ENCODE peak calls at places on chromosomes 6 and 20, in six cellular contexts. One of them, this sample, is unnamed.

GRCh38 chr6:132931937-132932336 is 117.6 kb downstream of the RPS12 start:
- DNase-seq in ovary: no peak
- DNase-seq in GM12878: no peak
- DNase-seq in H1: no peak
- DNase-seq in A549: no peak
- DNase-seq in sigmoid colon: no peak
- DNase-seq in this sample: no peak

GRCh38 chr6:32639440-32640394 is 2.5 kb downstream of the HLA-DQA1 start:
- DNase-seq in ovary: no peak
- DNase-seq in GM12878: no peak
- DNase-seq in H1: no peak
- DNase-seq in A549: no peak
- DNase-seq in sigmoid colon: no peak
- DNase-seq in this sample: no peak

GRCh38 chr20:11918280-11918952 is 723 bp downstream of the BTBD3 start:
- DNase-seq in ovary: no peak
- DNase-seq in GM12878: no peak
- DNase-seq in H1: no peak
- DNase-seq in A549: no peak
- DNase-seq in sigmoid colon: no peak
- DNase-seq in this sample: no peak

GRCh38 chr6:73515204-73516101 is 5.4 kb downstream of the EEF1A1 start:
- DNase-seq in ovary: peak; percentile 75
- DNase-seq in GM12878: no peak
- DNase-seq in H1: no peak
- DNase-seq in A549: no peak
- DNase-seq in sigmoid colon: peak; percentile 71
- DNase-seq in this sample: peak; percentile 56

GRCh38 chr6:11217360-11218076 is 14.9 kb downstream of the NEDD9 start:
- DNase-seq in ovary: no peak
- DNase-seq in GM12878: peak; percentile 17
- DNase-seq in H1: no peak
- DNase-seq in A549: no peak
- DNase-seq in sigmoid colon: no peak
- DNase-seq in this sample: peak; percentile 51

GRCh38 chr20:4985658-4986057 is 15.7 kb downstream of the SLC23A2 start:
- DNase-seq in ovary: no peak
- DNase-seq in GM12878: peak; percentile 24
- DNase-seq in H1: no peak
- DNase-seq in A549: no peak
- DNase-seq in sigmoid colon: no peak
- DNase-seq in this sample: no peak

GRCh38 chr6:42316390-42316970 is 98.8 kb upstream of the MRPS10 start:
- DNase-seq in ovary: no peak
- DNase-seq in GM12878: peak; percentile 12
- DNase-seq in H1: peak; percentile 15
- DNase-seq in A549: no peak
- DNase-seq in sigmoid colon: no peak
- DNase-seq in this sample: peak; percentile 35

GRCh38 chr20:63819224-63819917 is 11.7 kb downstream of the ZBTB46 start:
- DNase-seq in ovary: peak; percentile 73
- DNase-seq in GM12878: no peak
- DNase-seq in H1: no peak
- DNase-seq in A549: peak; percentile 40
- DNase-seq in sigmoid colon: peak; percentile 69
- DNase-seq in this sample: peak; percentile 48

GRCh38 chr6:73798592-73798991 is 102.6 kb downstream of the CD109 start:
- DNase-seq in ovary: no peak
- DNase-seq in GM12878: no peak
- DNase-seq in H1: no peak
- DNase-seq in A549: peak; percentile 31
- DNase-seq in sigmoid colon: peak; percentile 86
- DNase-seq in this sample: peak; percentile 14

GRCh38 chr20:13041574-13042457 is 33.0 kb downstream of the SPTLC3 start:
- DNase-seq in ovary: no peak
- DNase-seq in GM12878: no peak
- DNase-seq in H1: no peak
- DNase-seq in A549: no peak
- DNase-seq in sigmoid colon: no peak
- DNase-seq in this sample: no peak

GRCh38 chr6:112443118-112443641 is 96.0 kb downstream of the RFPL4B start:
- DNase-seq in ovary: no peak
- DNase-seq in GM12878: no peak
- DNase-seq in H1: no peak
- DNase-seq in A549: no peak
- DNase-seq in sigmoid colon: no peak
- DNase-seq in this sample: no peak

GRCh38 chr6:133187657-133188453 is 53.3 kb upstream of the EYA4 start:
- DNase-seq in ovary: no peak
- DNase-seq in GM12878: no peak
- DNase-seq in H1: no peak
- DNase-seq in A549: no peak
- DNase-seq in sigmoid colon: no peak
- DNase-seq in this sample: no peak

GRCh38 chr6:143068001-143068400 is 7.3 kb downstream of the AIG1 start:
- DNase-seq in ovary: no peak
- DNase-seq in GM12878: no peak
- DNase-seq in H1: no peak
- DNase-seq in A549: no peak
- DNase-seq in sigmoid colon: no peak
- DNase-seq in this sample: no peak

GRCh38 chr6:140774080-140774505 is 1358.6 kb upstream of the GJE1 start:
- DNase-seq in ovary: no peak
- DNase-seq in GM12878: peak; percentile 30
- DNase-seq in H1: no peak
- DNase-seq in A549: no peak
- DNase-seq in sigmoid colon: no peak
- DNase-seq in this sample: no peak

GRCh38 chr6:107965746-107966145 is 7.7 kb upstream of the SEC63 start:
- DNase-seq in ovary: no peak
- DNase-seq in GM12878: no peak
- DNase-seq in H1: no peak
- DNase-seq in A549: no peak
- DNase-seq in sigmoid colon: no peak
- DNase-seq in this sample: no peak

GRCh38 chr6:99424022-99424421 is 1.1 kb downstream of the PNISR start:
- DNase-seq in ovary: no peak
- DNase-seq in GM12878: no peak
- DNase-seq in H1: no peak
- DNase-seq in A549: no peak
- DNase-seq in sigmoid colon: no peak
- DNase-seq in this sample: no peak

GRCh38 chr6:111521497-111522275 is 38.7 kb upstream of the REV3L start:
- DNase-seq in ovary: no peak
- DNase-seq in GM12878: no peak
- DNase-seq in H1: no peak
- DNase-seq in A549: no peak
- DNase-seq in sigmoid colon: no peak
- DNase-seq in this sample: no peak

GRCh38 chr6:112539355-112539754 is 192.2 kb downstream of the RFPL4B start:
- DNase-seq in ovary: no peak
- DNase-seq in GM12878: no peak
- DNase-seq in H1: no peak
- DNase-seq in A549: no peak
- DNase-seq in sigmoid colon: no peak
- DNase-seq in this sample: no peak

GRCh38 chr20:10661261-10661660 is 12.5 kb downstream of the JAG1 start:
- DNase-seq in ovary: no peak
- DNase-seq in GM12878: no peak
- DNase-seq in H1: no peak
- DNase-seq in A549: no peak
- DNase-seq in sigmoid colon: peak; percentile 79
- DNase-seq in this sample: no peak

GRCh38 chr6:24916496-24916895 is 19.3 kb downstream of the RIPOR2 start:
- DNase-seq in ovary: no peak
- DNase-seq in GM12878: no peak
- DNase-seq in H1: no peak
- DNase-seq in A549: no peak
- DNase-seq in sigmoid colon: no peak
- DNase-seq in this sample: no peak

GRCh38 chr6:17178754-17179153 is 76.9 kb downstream of the STMND1 start:
- DNase-seq in ovary: no peak
- DNase-seq in GM12878: no peak
- DNase-seq in H1: no peak
- DNase-seq in A549: no peak
- DNase-seq in sigmoid colon: no peak
- DNase-seq in this sample: no peak

GRCh38 chr20:20955837-20956236 is 150.3 kb downstream of the LINC00237 start:
- DNase-seq in ovary: no peak
- DNase-seq in GM12878: no peak
- DNase-seq in H1: no peak
- DNase-seq in A549: no peak
- DNase-seq in sigmoid colon: no peak
- DNase-seq in this sample: no peak

DNA sequence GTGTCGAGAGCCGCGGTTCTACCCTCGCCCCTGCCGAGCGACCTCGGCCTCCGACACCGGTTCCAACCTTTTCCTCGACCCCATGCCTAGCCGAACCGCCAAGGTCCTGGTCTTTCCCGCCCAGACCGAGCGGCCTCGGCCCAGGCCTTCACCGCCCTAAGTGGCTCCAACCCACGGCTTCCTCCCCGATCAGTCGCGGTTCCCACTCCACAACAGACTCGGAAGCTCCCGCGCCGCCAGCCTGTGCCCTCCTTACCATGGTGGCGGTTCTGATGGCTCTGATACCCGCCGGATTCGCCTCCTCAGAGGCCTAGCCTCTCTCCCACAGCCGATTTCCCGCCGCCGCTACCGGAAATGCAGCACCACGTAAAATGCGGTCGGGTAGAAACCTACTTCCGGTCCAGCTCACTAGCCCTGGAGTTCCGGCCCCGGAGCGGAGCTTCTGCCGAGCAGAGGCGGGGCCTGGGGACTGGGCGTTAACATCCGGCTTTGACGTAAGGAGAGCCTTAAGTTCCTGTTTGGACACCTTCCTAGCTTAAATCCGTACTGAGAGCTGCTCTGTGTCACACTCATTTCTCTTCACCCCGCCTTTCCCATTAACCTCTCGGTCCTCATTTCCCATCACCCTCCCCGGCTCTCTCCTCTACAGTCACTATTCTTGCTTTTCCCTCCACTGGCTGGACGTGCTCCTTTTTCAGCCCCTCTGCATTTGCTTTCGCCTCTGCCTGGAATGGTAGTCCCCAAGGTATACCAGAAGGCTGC is at the start of gene SNRPB:
- DNase-seq in ovary: peak; percentile 97
- DNase-seq in GM12878: peak; percentile 94
- DNase-seq in H1: peak; percentile 96
- DNase-seq in A549: peak; percentile 99
- DNase-seq in sigmoid colon: peak; percentile 99
- DNase-seq in this sample: peak; percentile 98
- TF ChIP-seq EP300 in ovary: no peak
- TF ChIP-seq EP300 in GM12878: no peak
- TF ChIP-seq EP300 in H1: peak; percentile 62
- TF ChIP-seq EP300 in A549: no peak
- TF ChIP-seq EP300 in sigmoid colon: peak; percentile 12
- TF ChIP-seq EP300 in this sample: no peak

GRCh38 chr20:35772563-35773058 is 796 bp downstream of the PHF20 start:
- DNase-seq in ovary: no peak
- DNase-seq in GM12878: no peak
- DNase-seq in H1: no peak
- DNase-seq in A549: no peak
- DNase-seq in sigmoid colon: no peak
- DNase-seq in this sample: no peak
- H3K4me1 ChIP-seq in ovary: peaks cover 13% of the 10 kb centered on the region
- H3K4me1 ChIP-seq in GM12878: peaks cover 26% of the 10 kb centered on the region
- H3K4me1 ChIP-seq in H1: peaks cover 8% of the 10 kb centered on the region
- H3K4me1 ChIP-seq in A549: peaks cover 42% of the 10 kb centered on the region
- H3K4me1 ChIP-seq in sigmoid colon: peaks cover 37% of the 10 kb centered on the region
- H3K4me1 ChIP-seq in this sample: peaks cover 42% of the 10 kb centered on the region

DNA sequence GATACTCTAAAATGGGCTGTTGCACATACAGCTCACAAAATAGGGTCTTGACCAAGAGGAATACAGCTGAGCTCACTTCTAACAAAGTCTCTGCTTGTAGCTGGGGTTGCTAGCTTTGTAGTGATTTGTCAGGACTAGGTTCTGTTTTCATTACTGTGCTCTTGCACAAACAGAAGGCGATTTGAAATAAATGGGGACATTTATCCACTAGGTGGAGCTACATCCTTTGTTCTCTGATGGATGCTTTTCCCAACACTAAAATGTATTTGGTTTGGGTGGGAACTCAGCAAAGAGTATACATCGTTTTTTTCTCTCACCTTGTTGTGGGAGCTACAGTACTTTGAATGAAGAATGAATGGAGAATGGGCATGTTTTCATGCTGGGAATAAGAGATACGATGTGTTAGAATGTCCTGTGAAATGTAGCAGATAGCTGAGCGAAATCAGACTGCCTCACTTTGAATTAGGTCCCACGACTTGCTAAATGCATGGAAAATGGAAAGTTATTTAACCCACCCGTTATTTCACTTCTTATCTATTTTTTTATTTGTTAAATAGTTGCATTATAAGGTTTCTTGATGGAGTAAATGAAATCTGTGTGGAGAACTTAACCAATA is 494.7 kb upstream of the MAP3K7 start:
- DNase-seq in ovary: no peak
- DNase-seq in GM12878: no peak
- DNase-seq in H1: no peak
- DNase-seq in A549: peak; percentile 2
- DNase-seq in sigmoid colon: no peak
- DNase-seq in this sample: no peak
- TF ChIP-seq EP300 in ovary: no peak
- TF ChIP-seq EP300 in GM12878: no peak
- TF ChIP-seq EP300 in H1: no peak
- TF ChIP-seq EP300 in A549: no peak
- TF ChIP-seq EP300 in sigmoid colon: no peak
- TF ChIP-seq EP300 in this sample: no peak

GRCh38 chr6:37139223-37139962 is 30.6 kb upstream of the PIM1 start:
- DNase-seq in ovary: no peak
- DNase-seq in GM12878: no peak
- DNase-seq in H1: no peak
- DNase-seq in A549: no peak
- DNase-seq in sigmoid colon: no peak
- DNase-seq in this sample: no peak
- H3K4me1 ChIP-seq in ovary: peaks cover 3% of the 10 kb centered on the region
- H3K4me1 ChIP-seq in GM12878: peaks cover 42% of the 10 kb centered on the region
- H3K4me1 ChIP-seq in H1: peaks cover 38% of the 10 kb centered on the region
- H3K4me1 ChIP-seq in A549: peaks cover 81% of the 10 kb centered on the region
- H3K4me1 ChIP-seq in sigmoid colon: peaks cover 77% of the 10 kb centered on the region
- H3K4me1 ChIP-seq in this sample: peaks cover 39% of the 10 kb centered on the region

DNA sequence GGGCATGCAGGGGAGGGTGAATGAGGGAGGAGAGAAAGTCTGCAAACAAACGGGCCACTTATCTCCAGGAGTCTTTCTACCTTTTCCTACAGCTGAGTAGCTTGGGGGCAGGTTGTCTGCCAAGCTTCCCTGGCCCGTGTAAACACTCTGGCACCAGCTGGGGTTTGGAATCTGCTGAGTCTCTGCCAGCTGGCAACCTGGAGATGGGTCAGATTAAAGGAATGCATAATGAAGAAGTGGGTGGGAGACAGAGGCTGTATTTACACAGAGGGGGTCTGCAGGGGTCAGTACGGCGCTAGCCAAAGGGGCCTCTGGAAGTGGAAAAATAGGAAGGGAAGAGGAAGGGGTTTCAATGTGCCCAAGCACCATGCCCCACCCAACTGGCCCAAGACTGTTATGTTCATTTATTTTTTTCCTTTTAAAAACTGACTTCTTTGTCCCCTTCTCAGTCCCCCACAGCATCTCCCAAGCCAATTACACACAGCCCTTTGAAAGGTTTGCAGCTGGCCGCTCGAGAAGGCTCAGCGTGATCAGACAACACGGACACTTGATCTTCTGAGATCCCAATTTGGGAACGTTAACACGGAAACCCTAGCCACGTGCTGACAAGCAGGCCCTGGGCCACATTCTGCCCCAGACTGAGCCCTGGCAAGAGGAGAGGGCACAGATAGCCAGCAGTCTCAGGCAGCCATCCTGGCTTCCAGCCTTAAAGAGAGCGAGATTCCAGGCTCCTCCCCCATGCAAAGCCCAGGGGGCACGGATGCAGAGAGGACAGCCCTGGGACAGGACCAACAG is 25.2 kb downstream of the TRAM2 start:
- DNase-seq in ovary: no peak
- DNase-seq in GM12878: no peak
- DNase-seq in H1: no peak
- DNase-seq in A549: no peak
- DNase-seq in sigmoid colon: peak; percentile 72
- DNase-seq in this sample: peak; percentile 58
- TF ChIP-seq EP300 in ovary: no peak
- TF ChIP-seq EP300 in GM12878: no peak
- TF ChIP-seq EP300 in H1: no peak
- TF ChIP-seq EP300 in A549: no peak
- TF ChIP-seq EP300 in sigmoid colon: no peak
- TF ChIP-seq EP300 in this sample: no peak

This sample was measured in transverse colon.